ENCODE peak calls at places on chromosomes 12 and 14, in six cellular contexts. One of them, this sample, is unnamed. For H3K9me3, the result is how much of the 10 kb centered on the place peaks cover.

GRCh38 chr14:68630611-68631013 is 162.3 kb downstream of the ZFP36L1 start:
- DNase-seq in transverse colon: no peak
- DNase-seq in Peyer's patch: no peak
- DNase-seq in adrenal gland: no peak
- DNase-seq in tibial nerve: no peak
- DNase-seq in body of pancreas: peak
- DNase-seq in this sample: no peak

GRCh38 chr14:70708717-70709570 is 67.2 kb downstream of the TTC9 start:
- DNase-seq in transverse colon: no peak
- DNase-seq in Peyer's patch: no peak
- DNase-seq in adrenal gland: no peak
- DNase-seq in tibial nerve: no peak
- DNase-seq in body of pancreas: no peak
- DNase-seq in this sample: no peak

GRCh38 chr14:51121096-51121495 is 26.2 kb upstream of the TRIM9 start:
- DNase-seq in transverse colon: no peak
- DNase-seq in Peyer's patch: no peak
- DNase-seq in adrenal gland: no peak
- DNase-seq in tibial nerve: no peak
- DNase-seq in body of pancreas: no peak
- DNase-seq in this sample: no peak

GRCh38 chr12:115818973-115819372 is 458.5 kb downstream of the MED13L start:
- DNase-seq in transverse colon: no peak
- DNase-seq in Peyer's patch: no peak
- DNase-seq in adrenal gland: no peak
- DNase-seq in tibial nerve: no peak
- DNase-seq in body of pancreas: no peak
- DNase-seq in this sample: no peak

GRCh38 chr12:42450248-42450647 is 124.3 kb downstream of the PPHLN1 start:
- DNase-seq in transverse colon: no peak
- DNase-seq in Peyer's patch: no peak
- DNase-seq in adrenal gland: no peak
- DNase-seq in tibial nerve: no peak
- DNase-seq in body of pancreas: no peak
- DNase-seq in this sample: no peak

GRCh38 chr12:106096376-106096775 is 42.4 kb downstream of the NUAK1 start:
- DNase-seq in transverse colon: no peak
- DNase-seq in Peyer's patch: no peak
- DNase-seq in adrenal gland: no peak
- DNase-seq in tibial nerve: no peak
- DNase-seq in body of pancreas: peak
- DNase-seq in this sample: peak

GRCh38 chr12:26097046-26097878 is 27.6 kb downstream of the BHLHE41 start:
- DNase-seq in transverse colon: peak
- DNase-seq in Peyer's patch: peak
- DNase-seq in adrenal gland: peak
- DNase-seq in tibial nerve: no peak
- DNase-seq in body of pancreas: peak
- DNase-seq in this sample: no peak

GRCh38 chr14:52351561-52352491 is 37.7 kb downstream of the PTGER2 start:
- DNase-seq in transverse colon: no peak
- DNase-seq in Peyer's patch: no peak
- DNase-seq in adrenal gland: no peak
- DNase-seq in tibial nerve: no peak
- DNase-seq in body of pancreas: no peak
- DNase-seq in this sample: no peak

GRCh38 chr12:1884651-1885050 is 33.8 kb downstream of the CACNA2D4 start:
- DNase-seq in transverse colon: no peak
- DNase-seq in Peyer's patch: no peak
- DNase-seq in adrenal gland: no peak
- DNase-seq in tibial nerve: no peak
- DNase-seq in body of pancreas: no peak
- DNase-seq in this sample: no peak

GRCh38 chr14:98896476-98896875 is 375.5 kb downstream of the BCL11B start:
- DNase-seq in transverse colon: no peak
- DNase-seq in Peyer's patch: no peak
- DNase-seq in adrenal gland: no peak
- DNase-seq in tibial nerve: no peak
- DNase-seq in body of pancreas: no peak
- DNase-seq in this sample: no peak
- TF ChIP-seq POLR2A in transverse colon: no peak
- TF ChIP-seq POLR2A in Peyer's patch: no peak
- TF ChIP-seq POLR2A in adrenal gland: no peak
- TF ChIP-seq POLR2A in tibial nerve: no peak
- TF ChIP-seq POLR2A in body of pancreas: no peak
- TF ChIP-seq POLR2A in this sample: no peak

GRCh38 chr12:45336331-45336730 is 120.4 kb downstream of the ANO6 start:
- DNase-seq in transverse colon: no peak
- DNase-seq in Peyer's patch: no peak
- DNase-seq in adrenal gland: no peak
- DNase-seq in tibial nerve: no peak
- DNase-seq in body of pancreas: no peak
- DNase-seq in this sample: no peak

GRCh38 chr12:45339035-45339434 is 123.1 kb downstream of the ANO6 start:
- DNase-seq in transverse colon: no peak
- DNase-seq in Peyer's patch: no peak
- DNase-seq in adrenal gland: no peak
- DNase-seq in tibial nerve: no peak
- DNase-seq in body of pancreas: no peak
- DNase-seq in this sample: no peak

GRCh38 chr12:45337835-45338234 is 121.9 kb downstream of the ANO6 start:
- DNase-seq in transverse colon: no peak
- DNase-seq in Peyer's patch: no peak
- DNase-seq in adrenal gland: no peak
- DNase-seq in tibial nerve: no peak
- DNase-seq in body of pancreas: no peak
- DNase-seq in this sample: no peak

GRCh38 chr12:45338272-45338671 is 122.4 kb downstream of the ANO6 start:
- DNase-seq in transverse colon: no peak
- DNase-seq in Peyer's patch: no peak
- DNase-seq in adrenal gland: no peak
- DNase-seq in tibial nerve: no peak
- DNase-seq in body of pancreas: no peak
- DNase-seq in this sample: no peak

DNA sequence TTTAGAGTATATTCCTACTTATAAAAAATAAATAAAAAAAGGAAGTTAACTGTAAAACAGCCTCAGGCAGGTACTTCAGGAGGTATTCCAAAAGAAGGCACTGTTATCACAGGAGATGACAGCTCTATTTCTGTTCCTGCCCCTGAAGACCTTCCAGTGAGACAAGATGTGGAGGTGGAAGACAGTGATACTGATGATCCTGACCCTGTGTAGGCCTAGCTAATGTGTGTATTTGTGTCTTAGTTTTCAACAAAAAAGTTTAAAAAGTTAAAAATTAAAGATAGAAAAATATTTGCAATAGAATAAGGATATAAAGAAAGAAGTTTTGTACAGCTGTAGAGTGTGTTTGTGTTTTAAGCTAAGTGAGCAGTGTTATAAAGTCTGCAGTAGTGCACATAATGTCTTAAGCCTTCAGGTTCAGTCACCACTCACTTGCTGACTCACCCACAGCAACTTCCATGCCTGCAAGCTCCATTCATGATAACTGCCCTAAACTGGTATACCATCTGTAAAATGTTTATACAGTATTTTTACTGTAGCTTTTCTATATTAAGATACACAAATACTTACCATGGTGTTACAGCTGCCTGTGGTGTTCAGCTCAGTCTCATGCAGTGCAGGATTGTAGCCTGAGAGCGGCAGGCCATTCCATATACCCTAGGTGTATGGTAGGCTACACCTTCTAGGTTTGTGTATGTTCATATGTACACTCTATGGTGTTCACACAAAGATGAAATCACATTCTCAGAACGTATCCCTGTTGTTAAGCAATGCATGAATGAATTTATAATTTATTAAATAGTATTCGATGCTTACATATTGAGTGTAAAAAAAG is 121.1 kb downstream of the ANO6 start:
- DNase-seq in transverse colon: no peak
- DNase-seq in Peyer's patch: no peak
- DNase-seq in adrenal gland: no peak
- DNase-seq in tibial nerve: no peak
- DNase-seq in body of pancreas: no peak
- DNase-seq in this sample: no peak
- H3K9me3 ChIP-seq in transverse colon: under half
- H3K9me3 ChIP-seq in Peyer's patch: under half
- H3K9me3 ChIP-seq in adrenal gland: under half
- H3K9me3 ChIP-seq in tibial nerve: under half
- H3K9me3 ChIP-seq in body of pancreas: under half
- H3K9me3 ChIP-seq in this sample: under half

DNA sequence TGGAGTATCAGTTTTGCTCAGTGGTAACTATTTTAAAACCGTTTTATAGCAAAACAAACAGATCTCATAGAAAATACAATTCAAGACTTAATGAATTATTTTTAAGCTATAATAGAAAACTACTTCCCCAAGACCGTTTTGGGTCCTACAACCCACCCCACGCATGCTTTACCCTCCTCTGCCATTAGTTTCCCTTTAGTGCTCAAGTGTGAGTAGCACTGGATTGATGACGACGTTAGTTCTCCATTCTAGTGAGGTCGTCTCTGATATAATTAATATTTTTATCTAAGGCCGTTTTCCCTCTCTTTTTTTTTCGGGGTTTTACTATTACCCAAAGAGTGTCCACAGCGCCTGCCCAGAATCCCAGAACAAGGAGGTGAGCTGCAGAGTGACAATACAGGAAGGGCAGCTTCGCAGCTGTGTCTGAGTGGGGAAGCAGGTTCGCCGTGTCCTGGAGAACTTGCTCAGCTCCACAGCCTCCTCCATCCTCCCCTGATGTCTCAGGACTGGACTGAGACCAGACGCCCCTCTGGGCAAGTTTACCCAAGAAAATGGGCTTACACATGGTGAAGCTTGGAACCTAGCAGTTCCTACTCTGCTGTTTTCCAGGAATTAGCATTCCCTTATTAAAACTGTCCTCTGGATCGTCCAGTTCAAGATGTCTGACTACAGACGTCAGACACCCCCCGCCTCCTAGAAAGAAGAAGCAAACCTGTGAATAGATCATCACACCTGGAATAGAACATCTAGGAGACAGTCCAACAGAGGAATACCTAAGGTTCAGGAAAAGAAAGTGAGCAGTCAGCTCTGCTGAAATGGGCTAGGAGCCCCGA is 31.9 kb upstream of the MON2 start:
- DNase-seq in transverse colon: peak
- DNase-seq in Peyer's patch: no peak
- DNase-seq in adrenal gland: no peak
- DNase-seq in tibial nerve: no peak
- DNase-seq in body of pancreas: peak
- DNase-seq in this sample: no peak
- H3K4me3 ChIP-seq in transverse colon: peak
- H3K4me3 ChIP-seq in Peyer's patch: peak
- H3K4me3 ChIP-seq in adrenal gland: no peak
- H3K4me3 ChIP-seq in tibial nerve: peak
- H3K4me3 ChIP-seq in body of pancreas: peak
- H3K4me3 ChIP-seq in this sample: peak

DNA sequence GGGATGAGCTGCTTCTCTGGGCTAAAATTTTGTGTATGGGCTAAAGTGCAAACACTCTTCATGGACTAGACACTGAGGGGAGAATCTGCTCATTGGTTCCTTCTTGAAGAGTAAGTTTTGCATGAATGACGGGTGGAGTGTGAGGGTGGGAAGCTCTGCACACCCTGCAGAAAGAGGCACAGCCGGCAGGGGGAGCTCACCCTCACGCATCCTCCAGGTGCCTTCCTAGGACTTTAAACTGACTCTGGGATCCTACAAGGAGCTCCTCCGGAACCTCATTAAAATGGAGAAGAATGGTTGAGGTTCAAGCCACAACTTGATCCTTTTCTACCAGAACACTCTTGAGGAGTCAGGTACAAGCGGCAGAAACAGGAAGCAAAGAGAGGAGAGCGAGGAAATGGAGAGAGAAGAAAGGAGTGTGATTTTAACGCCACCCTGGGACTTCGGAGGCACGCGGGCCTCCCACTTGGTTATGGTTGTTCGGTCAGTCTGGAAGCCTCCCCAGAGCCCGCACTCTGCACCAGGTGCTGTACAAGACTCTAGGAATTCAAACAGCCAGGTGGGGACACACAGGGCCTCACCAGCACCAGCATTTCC is 87.5 kb downstream of the SETD3 start:
- DNase-seq in transverse colon: peak
- DNase-seq in Peyer's patch: peak
- DNase-seq in adrenal gland: no peak
- DNase-seq in tibial nerve: no peak
- DNase-seq in body of pancreas: peak
- DNase-seq in this sample: no peak
- TF ChIP-seq POLR2A in transverse colon: no peak
- TF ChIP-seq POLR2A in Peyer's patch: no peak
- TF ChIP-seq POLR2A in adrenal gland: no peak
- TF ChIP-seq POLR2A in tibial nerve: no peak
- TF ChIP-seq POLR2A in body of pancreas: no peak
- TF ChIP-seq POLR2A in this sample: no peak

DNA sequence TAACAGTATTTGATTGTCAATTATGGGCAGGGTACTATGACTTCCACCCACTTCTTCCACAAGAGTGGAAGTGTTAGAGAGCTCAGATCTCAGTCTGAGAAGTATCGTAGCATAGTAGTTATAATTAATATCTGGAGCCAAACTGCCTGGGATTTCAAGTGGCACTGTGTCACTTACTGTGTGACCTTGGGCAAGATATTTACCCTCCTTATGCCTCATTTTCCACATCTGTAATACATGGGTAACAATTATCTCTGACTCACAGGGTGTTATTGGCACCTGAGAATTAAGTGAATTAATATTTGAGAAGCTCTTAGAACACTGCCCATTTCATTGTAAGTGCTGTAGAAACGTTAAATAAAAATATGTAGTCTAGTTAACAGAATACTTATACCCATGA is 11.5 kb downstream of the RAB21 start:
- DNase-seq in transverse colon: no peak
- DNase-seq in Peyer's patch: no peak
- DNase-seq in adrenal gland: no peak
- DNase-seq in tibial nerve: no peak
- DNase-seq in body of pancreas: no peak
- DNase-seq in this sample: no peak
- H3K9me3 ChIP-seq in transverse colon: under half
- H3K9me3 ChIP-seq in Peyer's patch: under half
- H3K9me3 ChIP-seq in adrenal gland: under half
- H3K9me3 ChIP-seq in tibial nerve: under half
- H3K9me3 ChIP-seq in body of pancreas: under half
- H3K9me3 ChIP-seq in this sample: under half

DNA sequence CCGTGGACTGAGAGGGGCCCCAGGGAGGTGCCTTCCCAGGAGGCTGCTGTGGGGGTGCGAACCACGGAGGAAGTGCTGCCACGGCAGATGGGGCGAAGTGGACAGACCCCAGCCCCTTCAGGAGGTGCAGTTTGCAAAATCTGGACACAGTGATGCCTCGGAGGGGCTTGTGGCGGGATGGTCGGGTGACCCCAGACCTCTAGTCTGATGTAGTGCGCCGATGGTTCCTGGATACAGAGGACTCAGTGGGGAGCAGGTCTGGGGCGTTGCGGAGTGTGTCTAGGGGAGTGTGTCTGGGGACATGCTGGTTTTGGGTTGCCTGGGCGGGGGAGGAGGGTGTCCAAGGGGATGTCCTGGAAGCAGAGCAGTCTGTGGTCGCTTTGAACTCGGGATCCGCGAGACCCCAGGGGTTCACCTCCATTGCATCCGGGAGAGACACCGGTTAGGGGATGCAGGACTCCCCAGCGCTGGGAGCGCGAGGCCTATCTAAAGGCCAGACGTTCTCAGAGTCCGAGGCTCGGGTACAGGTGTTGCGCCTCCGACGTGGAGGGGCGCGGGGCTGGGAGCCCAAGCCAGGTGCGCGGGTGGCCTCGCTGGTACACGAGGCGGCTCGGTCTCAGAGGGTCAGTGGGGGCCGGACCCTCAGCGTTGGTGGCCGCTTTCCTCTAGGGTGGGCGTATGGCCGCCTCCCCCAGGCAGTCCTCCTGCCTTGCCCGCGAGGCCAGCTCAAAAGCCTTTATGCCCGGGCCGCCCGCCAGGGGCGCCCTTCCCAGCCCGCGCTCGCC is 73.3 kb downstream of the DIO3 start:
- DNase-seq in transverse colon: no peak
- DNase-seq in Peyer's patch: no peak
- DNase-seq in adrenal gland: no peak
- DNase-seq in tibial nerve: no peak
- DNase-seq in body of pancreas: no peak
- DNase-seq in this sample: no peak
- H3K4me3 ChIP-seq in transverse colon: no peak
- H3K4me3 ChIP-seq in Peyer's patch: no peak
- H3K4me3 ChIP-seq in adrenal gland: no peak
- H3K4me3 ChIP-seq in tibial nerve: no peak
- H3K4me3 ChIP-seq in body of pancreas: no peak
- H3K4me3 ChIP-seq in this sample: no peak

This sample was measured in suprapubic skin.